ENCODE peak calls at places on chromosomes 12 and 14, in seven cellular contexts. One of them, this sample, is unnamed.

GRCh38 chr14:65035049-65035448 is 48.4 kb downstream of the FNTB start:
- DNase-seq in H1: no peak
- DNase-seq in transverse colon: no peak
- DNase-seq in breast epithelium: no peak
- DNase-seq in sigmoid colon: no peak
- DNase-seq in GM23338: no peak
- DNase-seq in SK-N-SH: peak
- DNase-seq in this sample: no peak

GRCh38 chr12:95439578-95440230 is 34.2 kb upstream of the METAP2 start:
- DNase-seq in H1: no peak
- DNase-seq in transverse colon: no peak
- DNase-seq in breast epithelium: no peak
- DNase-seq in sigmoid colon: no peak
- DNase-seq in GM23338: no peak
- DNase-seq in SK-N-SH: no peak
- DNase-seq in this sample: no peak

GRCh38 chr12:128905003-128905544 is 51.8 kb downstream of the GLT1D1 start:
- DNase-seq in H1: no peak
- DNase-seq in transverse colon: no peak
- DNase-seq in breast epithelium: no peak
- DNase-seq in sigmoid colon: no peak
- DNase-seq in GM23338: no peak
- DNase-seq in SK-N-SH: no peak
- DNase-seq in this sample: no peak

GRCh38 chr12:98741229-98741614 is 96.1 kb downstream of the APAF1 start:
- DNase-seq in H1: no peak
- DNase-seq in transverse colon: no peak
- DNase-seq in breast epithelium: no peak
- DNase-seq in sigmoid colon: no peak
- DNase-seq in GM23338: no peak
- DNase-seq in SK-N-SH: no peak
- DNase-seq in this sample: no peak

GRCh38 chr14:104588066-104588857 is 8.7 kb downstream of the C14orf180 start:
- DNase-seq in H1: no peak
- DNase-seq in transverse colon: no peak
- DNase-seq in breast epithelium: no peak
- DNase-seq in sigmoid colon: no peak
- DNase-seq in GM23338: peak
- DNase-seq in SK-N-SH: peak
- DNase-seq in this sample: no peak

GRCh38 chr14:65976771-65977170 is 509.4 kb upstream of the CCDC196 start:
- DNase-seq in H1: no peak
- DNase-seq in transverse colon: no peak
- DNase-seq in breast epithelium: no peak
- DNase-seq in sigmoid colon: no peak
- DNase-seq in GM23338: no peak
- DNase-seq in SK-N-SH: no peak
- DNase-seq in this sample: no peak

GRCh38 chr12:111122458-111122878 is 202.1 kb upstream of the MYL2 start:
- DNase-seq in H1: no peak
- DNase-seq in transverse colon: no peak
- DNase-seq in breast epithelium: no peak
- DNase-seq in sigmoid colon: no peak
- DNase-seq in GM23338: no peak
- DNase-seq in SK-N-SH: no peak
- DNase-seq in this sample: no peak

GRCh38 chr12:115492553-115492952 is 784.9 kb downstream of the MED13L start:
- DNase-seq in H1: no peak
- DNase-seq in transverse colon: no peak
- DNase-seq in breast epithelium: no peak
- DNase-seq in sigmoid colon: no peak
- DNase-seq in GM23338: no peak
- DNase-seq in SK-N-SH: no peak
- DNase-seq in this sample: no peak

GRCh38 chr12:57613427-57614109 is 2.3 kb downstream of the ARHGEF25 start:
- DNase-seq in H1: no peak
- DNase-seq in transverse colon: no peak
- DNase-seq in breast epithelium: no peak
- DNase-seq in sigmoid colon: peak
- DNase-seq in GM23338: no peak
- DNase-seq in SK-N-SH: no peak
- DNase-seq in this sample: peak

GRCh38 chr12:29225834-29226233 is 76.8 kb downstream of the FAR2 start:
- DNase-seq in H1: no peak
- DNase-seq in transverse colon: no peak
- DNase-seq in breast epithelium: no peak
- DNase-seq in sigmoid colon: no peak
- DNase-seq in GM23338: no peak
- DNase-seq in SK-N-SH: no peak
- DNase-seq in this sample: no peak

GRCh38 chr12:54004841-54005530 is 3.8 kb upstream of the HOXC8 start:
- DNase-seq in H1: no peak
- DNase-seq in transverse colon: no peak
- DNase-seq in breast epithelium: no peak
- DNase-seq in sigmoid colon: no peak
- DNase-seq in GM23338: peak
- DNase-seq in SK-N-SH: no peak
- DNase-seq in this sample: no peak

DNA sequence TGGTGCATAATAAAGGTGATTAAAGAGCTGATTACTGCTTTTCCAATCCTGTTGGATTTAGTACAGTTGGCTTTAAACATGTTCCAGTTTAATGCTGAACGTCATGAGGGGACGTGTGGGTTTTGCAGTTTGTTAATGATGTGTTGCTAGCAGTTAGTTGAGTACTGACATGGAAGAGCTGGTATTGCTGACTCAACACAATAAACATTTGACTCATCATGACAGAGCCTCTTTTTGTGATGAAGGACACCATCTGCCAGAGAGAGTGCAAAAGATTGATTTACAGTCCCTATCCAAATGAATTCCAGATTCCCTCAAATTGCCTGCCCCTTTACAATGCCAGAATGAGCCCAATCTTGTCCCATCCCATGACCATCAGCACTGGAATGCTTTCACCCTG is 346.2 kb upstream of the PRICKLE1 start:
- DNase-seq in H1: no peak
- DNase-seq in transverse colon: no peak
- DNase-seq in breast epithelium: no peak
- DNase-seq in sigmoid colon: no peak
- DNase-seq in GM23338: no peak
- DNase-seq in SK-N-SH: no peak
- DNase-seq in this sample: no peak
- H3K4me3 ChIP-seq in H1: no peak
- H3K4me3 ChIP-seq in transverse colon: no peak
- H3K4me3 ChIP-seq in breast epithelium: no peak
- H3K4me3 ChIP-seq in sigmoid colon: no peak
- H3K4me3 ChIP-seq in GM23338: no peak
- H3K4me3 ChIP-seq in SK-N-SH: no peak
- H3K4me3 ChIP-seq in this sample: no peak

DNA sequence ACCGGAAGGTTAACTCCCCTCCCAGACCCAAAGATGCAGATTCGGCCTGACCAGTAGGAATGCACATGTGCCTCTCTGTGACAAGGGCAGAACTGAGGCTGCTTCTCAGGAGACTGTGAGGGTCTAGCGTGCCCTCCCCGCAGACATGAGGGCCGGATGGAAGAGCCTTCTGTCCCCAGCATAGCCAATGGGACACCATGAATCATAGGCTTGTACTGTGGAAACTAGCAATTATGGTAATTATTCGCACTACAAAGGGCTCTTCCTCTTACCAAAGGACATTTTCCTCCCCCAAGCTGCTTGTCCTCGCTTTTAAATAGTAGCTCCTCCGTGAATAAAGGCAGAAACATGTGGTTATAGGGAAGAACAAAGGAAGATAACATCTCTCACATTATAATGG is 6.2 kb downstream of the COA8 start:
- DNase-seq in H1: no peak
- DNase-seq in transverse colon: no peak
- DNase-seq in breast epithelium: no peak
- DNase-seq in sigmoid colon: no peak
- DNase-seq in GM23338: no peak
- DNase-seq in SK-N-SH: no peak
- DNase-seq in this sample: no peak
- TF ChIP-seq POLR2AphosphoS5 in H1: no peak
- TF ChIP-seq POLR2AphosphoS5 in transverse colon: no peak
- TF ChIP-seq POLR2AphosphoS5 in breast epithelium: no peak
- TF ChIP-seq POLR2AphosphoS5 in sigmoid colon: no peak
- TF ChIP-seq POLR2AphosphoS5 in GM23338: no peak
- TF ChIP-seq POLR2AphosphoS5 in SK-N-SH: no peak
- TF ChIP-seq POLR2AphosphoS5 in this sample: no peak

DNA sequence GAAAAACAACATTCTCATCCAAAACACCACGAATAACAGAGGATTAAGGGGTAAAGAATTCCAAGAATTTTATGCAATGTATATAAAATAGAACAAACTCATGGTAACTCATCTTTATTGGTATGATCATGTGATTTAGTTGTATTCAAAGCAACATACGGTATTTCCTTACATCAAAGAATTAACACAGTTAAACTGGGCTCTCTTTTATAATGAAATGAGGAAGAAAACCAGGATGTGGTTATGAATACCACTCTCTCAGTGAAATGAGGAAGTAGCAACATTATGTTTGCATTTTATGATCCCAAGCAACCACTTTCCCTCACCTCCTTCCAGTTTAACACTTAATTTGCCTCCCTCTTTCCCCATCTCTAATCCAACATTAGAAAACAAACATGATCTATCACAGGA is 22.9 kb downstream of the SPTLC2 start:
- DNase-seq in H1: no peak
- DNase-seq in transverse colon: no peak
- DNase-seq in breast epithelium: no peak
- DNase-seq in sigmoid colon: no peak
- DNase-seq in GM23338: no peak
- DNase-seq in SK-N-SH: no peak
- DNase-seq in this sample: no peak
- H3K4me3 ChIP-seq in H1: no peak
- H3K4me3 ChIP-seq in transverse colon: no peak
- H3K4me3 ChIP-seq in breast epithelium: no peak
- H3K4me3 ChIP-seq in sigmoid colon: no peak
- H3K4me3 ChIP-seq in GM23338: no peak
- H3K4me3 ChIP-seq in SK-N-SH: no peak
- H3K4me3 ChIP-seq in this sample: no peak

GRCh38 chr14:21203470-21204166 is 47.8 kb upstream of the OR5AU1 start:
- DNase-seq in H1: no peak
- DNase-seq in transverse colon: no peak
- DNase-seq in breast epithelium: no peak
- DNase-seq in sigmoid colon: no peak
- DNase-seq in GM23338: no peak
- DNase-seq in SK-N-SH: no peak
- DNase-seq in this sample: no peak
- TF ChIP-seq POLR2AphosphoS5 in H1: peak
- TF ChIP-seq POLR2AphosphoS5 in transverse colon: no peak
- TF ChIP-seq POLR2AphosphoS5 in breast epithelium: no peak
- TF ChIP-seq POLR2AphosphoS5 in sigmoid colon: no peak
- TF ChIP-seq POLR2AphosphoS5 in GM23338: peak
- TF ChIP-seq POLR2AphosphoS5 in SK-N-SH: no peak
- TF ChIP-seq POLR2AphosphoS5 in this sample: no peak

GRCh38 chr12:85558684-85559083 is 277.5 kb downstream of the RASSF9 start:
- DNase-seq in H1: no peak
- DNase-seq in transverse colon: no peak
- DNase-seq in breast epithelium: no peak
- DNase-seq in sigmoid colon: no peak
- DNase-seq in GM23338: no peak
- DNase-seq in SK-N-SH: no peak
- DNase-seq in this sample: no peak
- H3K4me3 ChIP-seq in H1: no peak
- H3K4me3 ChIP-seq in transverse colon: no peak
- H3K4me3 ChIP-seq in breast epithelium: no peak
- H3K4me3 ChIP-seq in sigmoid colon: no peak
- H3K4me3 ChIP-seq in GM23338: no peak
- H3K4me3 ChIP-seq in SK-N-SH: no peak
- H3K4me3 ChIP-seq in this sample: no peak

GRCh38 chr12:93315385-93315906 is 62.3 kb upstream of the NUDT4 start:
- DNase-seq in H1: no peak
- DNase-seq in transverse colon: no peak
- DNase-seq in breast epithelium: no peak
- DNase-seq in sigmoid colon: no peak
- DNase-seq in GM23338: peak
- DNase-seq in SK-N-SH: no peak
- DNase-seq in this sample: no peak

GRCh38 chr12:93314177-93314497 is 63.6 kb upstream of the NUDT4 start:
- DNase-seq in H1: no peak
- DNase-seq in transverse colon: no peak
- DNase-seq in breast epithelium: no peak
- DNase-seq in sigmoid colon: no peak
- DNase-seq in GM23338: no peak
- DNase-seq in SK-N-SH: no peak
- DNase-seq in this sample: no peak

GRCh38 chr12:93316623-93316971 is 61.1 kb upstream of the NUDT4 start:
- DNase-seq in H1: no peak
- DNase-seq in transverse colon: no peak
- DNase-seq in breast epithelium: no peak
- DNase-seq in sigmoid colon: no peak
- DNase-seq in GM23338: no peak
- DNase-seq in SK-N-SH: no peak
- DNase-seq in this sample: no peak

GRCh38 chr12:93317227-93317626 is 60.5 kb upstream of the NUDT4 start:
- DNase-seq in H1: no peak
- DNase-seq in transverse colon: peak
- DNase-seq in breast epithelium: no peak
- DNase-seq in sigmoid colon: no peak
- DNase-seq in GM23338: no peak
- DNase-seq in SK-N-SH: no peak
- DNase-seq in this sample: no peak

DNA sequence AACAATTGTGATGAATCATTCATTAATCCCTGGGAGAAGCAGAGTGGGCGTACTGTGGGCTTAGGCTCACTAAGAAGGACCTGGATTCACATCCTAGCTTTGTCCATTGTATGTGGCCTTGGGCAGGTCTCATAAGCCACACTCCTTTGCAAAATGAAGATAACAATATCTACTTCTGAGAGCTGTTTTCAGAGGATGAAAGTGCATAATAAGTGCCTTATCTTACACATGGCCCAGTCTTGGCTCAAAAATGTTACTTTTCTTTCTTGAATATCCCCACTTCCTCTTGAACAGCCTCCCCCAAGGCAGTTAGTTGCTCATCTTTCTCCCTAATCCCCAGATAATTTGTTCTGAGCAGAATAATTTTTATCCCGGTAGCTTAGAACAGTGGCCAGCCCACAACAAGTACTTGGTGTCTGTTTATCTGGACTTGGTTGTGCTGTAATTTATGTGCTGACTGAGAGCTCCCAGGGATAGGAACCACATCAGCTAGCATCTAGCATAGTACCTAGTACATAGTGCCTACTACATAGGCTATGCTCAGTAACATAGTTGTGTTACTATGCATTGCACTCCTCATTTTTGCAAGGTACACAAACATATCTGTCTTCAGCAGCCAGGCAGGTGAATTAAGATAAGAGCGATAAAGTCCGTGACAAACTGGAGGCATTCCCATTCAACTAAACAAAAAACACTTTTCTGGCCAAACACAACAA is 61.7 kb upstream of the NUDT4 start:
- DNase-seq in H1: no peak
- DNase-seq in transverse colon: no peak
- DNase-seq in breast epithelium: no peak
- DNase-seq in sigmoid colon: no peak
- DNase-seq in GM23338: no peak
- DNase-seq in SK-N-SH: no peak
- DNase-seq in this sample: no peak
- TF ChIP-seq POLR2AphosphoS5 in H1: no peak
- TF ChIP-seq POLR2AphosphoS5 in transverse colon: no peak
- TF ChIP-seq POLR2AphosphoS5 in breast epithelium: no peak
- TF ChIP-seq POLR2AphosphoS5 in sigmoid colon: no peak
- TF ChIP-seq POLR2AphosphoS5 in GM23338: no peak
- TF ChIP-seq POLR2AphosphoS5 in SK-N-SH: no peak
- TF ChIP-seq POLR2AphosphoS5 in this sample: no peak